ENCODE peak calls at places on chromosomes 13 and 19, in six cellular contexts. G is PC-3; T is OCI-LY7; Y is heart right ventricle; X is CD8-positive, alpha-beta T cell; P is brain microvascular endothelial cell. A is an unnamed sample.

GRCh38 chr13:66886248-66886647 is 343.9 kb downstream of the PCDH9 start:
- DNase-seq in G (no peak), X (no peak), P (no peak), T (peak), Y (no peak), A (no peak)

GRCh38 chr19:40228371-40228770 is 1.9 kb upstream of the CCNP start:
- DNase-seq in Y (no peak), X (no peak), P (no peak), T (no peak), G (no peak), A (no peak)

GRCh38 chr13:26563713-26564112 is 6.2 kb downstream of the WASF3 start:
- DNase-seq in G (no peak), P (no peak), Y (no peak), X (no peak), T (no peak), A (no peak)

GRCh38 chr19:10701955-10702307 is 692 bp downstream of the QTRT1 start:
- DNase-seq in P (no peak), T (peak), Y (no peak), X (no peak), G (peak), A (no peak)

GRCh38 chr19:21626924-21627697 is 121.7 kb downstream of the ZNF429 start:
- DNase-seq in Y (no peak), X (no peak), G (no peak), T (no peak), P (no peak), A (no peak)

GRCh38 chr19:12984143-12984627 is 11.1 kb upstream of the NFIX start:
- DNase-seq in P (no peak), Y (no peak), G (no peak), T (no peak), X (no peak), A (no peak)

GRCh38 chr19:2641332-2641698 is 61.2 kb downstream of the GNG7 start:
- DNase-seq in G (no peak), P (no peak), X (no peak), Y (no peak), T (no peak), A (no peak)

GRCh38 chr13:23512762-23513395 is 57.3 kb upstream of the TNFRSF19 start:
- DNase-seq in G (peak), X (no peak), T (no peak), Y (no peak), P (no peak), A (no peak)

GRCh38 chr13:49828452-49828851 is 36.0 kb upstream of the KPNA3 start:
- DNase-seq in Y (no peak), P (no peak), T (peak), G (peak), X (no peak), A (no peak)

GRCh38 chr13:108508263-108508662 is 121.1 kb upstream of the MYO16 start:
- DNase-seq in X (no peak), P (peak), Y (no peak), G (peak), T (peak), A (no peak)

GRCh38 chr13:96033220-96034015 is 19.8 kb downstream of the UGGT2 start:
- DNase-seq in P (no peak), G (no peak), T (no peak), Y (no peak), X (no peak), A (no peak)

GRCh38 chr13:113981201-113981605 is 7.3 kb upstream of the C13orf46 start:
- DNase-seq in P (no peak), T (no peak), G (peak), X (no peak), Y (no peak), A (no peak)

GRCh38 chr13:81726037-81726726 is 1385.3 kb upstream of the SPRY2 start:
- DNase-seq in T (no peak), Y (no peak), X (no peak), G (no peak), P (no peak), A (no peak)

GRCh38 chr13:50275392-50276063 is 260.3 kb downstream of the KCNRG start:
- DNase-seq in X (no peak), G (no peak), Y (no peak), P (no peak), T (no peak), A (no peak)

GRCh38 chr19:2345794-2346663 is 14.0 kb upstream of the TMPRSS9 start:
- DNase-seq in T (no peak), G (no peak), P (no peak), X (no peak), Y (no peak), A (no peak)

GRCh38 chr19:1808395-1808731 is 3.7 kb downstream of the ATP8B3 start:
- DNase-seq in G (no peak), T (no peak), X (no peak), P (no peak), Y (no peak), A (no peak)

GRCh38 chr13:90205911-90206310 is 1141.6 kb upstream of the MIR17HG start:
- DNase-seq in X (no peak), P (no peak), Y (no peak), T (no peak), G (no peak), A (no peak)

GRCh38 chr13:98576963-98577822 is at the start of gene STK24:
- DNase-seq in G (peak), T (peak), X (no peak), Y (peak), P (peak), A (peak)

GRCh38 chr13:67134322-67135129 is 95.6 kb downstream of the PCDH9 start:
- DNase-seq in T (peak), Y (no peak), P (peak), G (no peak), X (no peak), A (no peak)

GRCh38 chr19:2740314-2740656 is 468 bp upstream of the SLC39A3 start:
- DNase-seq in Y (no peak), G (no peak), X (no peak), P (no peak), T (no peak), A (no peak)

GRCh38 chr13:94966380-94966779 is 254.0 kb upstream of the SOX21 start:
- DNase-seq in X (no peak), P (no peak), G (no peak), Y (no peak), T (no peak), A (no peak)

GRCh38 chr19:42442833-42443232 is at the start of gene CXCL17:
- DNase-seq in X (no peak), T (no peak), Y (no peak), G (peak), P (no peak), A (no peak)

GRCh38 chr13:114166381-114167131 is 12.5 kb upstream of the CFAP97D2 start:
- DNase-seq in X (no peak), P (no peak), T (no peak), Y (peak), G (no peak), A (no peak)

GRCh38 chr13:39729161-39729560 is 73.7 kb downstream of the COG6 start:
- DNase-seq in T (no peak), Y (no peak), X (no peak), G (no peak), P (no peak), A (no peak)

GRCh38 chr13:33129886-33130285 is 113.7 kb downstream of the KL start:
- DNase-seq in P (no peak), G (no peak), X (no peak), T (no peak), Y (no peak), A (no peak)

GRCh38 chr19:45152504-45153338 is 8.1 kb downstream of the NKPD1 start:
- DNase-seq in X (peak), G (no peak), T (no peak), P (no peak), Y (peak), A (no peak)
- H3K4me3 ChIP-seq in X (peak), G (no peak), T (no peak), P (no peak), Y (peak), A (peak)

GRCh38 chr19:56076413-56076998 is 44.6 kb downstream of the ZNF787 start:
- DNase-seq in T (peak), P (peak), G (peak), X (peak), Y (no peak), A (peak)

GRCh38 chr19:56069642-56070041 is 51.5 kb downstream of the ZNF787 start:
- DNase-seq in G (no peak), T (no peak), Y (no peak), P (no peak), X (no peak), A (no peak)

GRCh38 chr19:56066152-56067023 is 54.7 kb downstream of the ZNF787 start:
- DNase-seq in G (peak), X (peak), P (peak), T (peak), Y (peak), A (peak)

GRCh38 chr19:56071151-56071550 is 49.9 kb downstream of the ZNF787 start:
- DNase-seq in T (peak), G (peak), Y (no peak), X (no peak), P (no peak), A (no peak)
- TF ChIP-seq CTCF in T (peak), G (peak), Y (no peak), X (no peak), P (peak), A (peak)

GRCh38 chr19:7670150-7670784 is 1.4 kb downstream of the RETN start:
- DNase-seq in P (no peak), Y (no peak), G (no peak), X (no peak), T (no peak), A (no peak)

GRCh38 chr19:7672522-7672921 is 3.7 kb downstream of the RETN start:
- DNase-seq in Y (no peak), T (no peak), X (no peak), G (no peak), P (no peak), A (no peak)

GRCh38 chr19:7668842-7669241 is at the start of gene RETN:
- DNase-seq in P (no peak), T (no peak), G (no peak), Y (no peak), X (no peak), A (no peak)

GRCh38 chr19:7669641-7670040 is 792 bp downstream of the RETN start:
- DNase-seq in Y (no peak), T (no peak), G (no peak), X (no peak), P (no peak), A (no peak)

GRCh38 chr19:7670790-7671189 is 1.9 kb downstream of the RETN start:
- DNase-seq in X (no peak), P (no peak), T (no peak), G (no peak), Y (no peak), A (no peak)
- H3K4me3 ChIP-seq in X (peak), P (no peak), T (no peak), G (no peak), Y (no peak), A (no peak)

GRCh38 chr19:6888967-6889366 is 1.6 kb downstream of the ADGRE1 start:
- DNase-seq in T (no peak), X (no peak), P (no peak), Y (no peak), G (no peak), A (no peak)

GRCh38 chr19:6890938-6891337 is 3.6 kb downstream of the ADGRE1 start:
- DNase-seq in P (no peak), Y (no peak), T (no peak), G (no peak), X (no peak), A (no peak)

GRCh38 chr19:6890421-6890913 is 3.1 kb downstream of the ADGRE1 start:
- DNase-seq in G (no peak), T (peak), Y (no peak), X (no peak), P (no peak), A (no peak)

GRCh38 chr19:6894313-6894712 is 6.9 kb downstream of the ADGRE1 start:
- DNase-seq in P (no peak), X (no peak), G (no peak), T (no peak), Y (no peak), A (no peak)

DNA sequence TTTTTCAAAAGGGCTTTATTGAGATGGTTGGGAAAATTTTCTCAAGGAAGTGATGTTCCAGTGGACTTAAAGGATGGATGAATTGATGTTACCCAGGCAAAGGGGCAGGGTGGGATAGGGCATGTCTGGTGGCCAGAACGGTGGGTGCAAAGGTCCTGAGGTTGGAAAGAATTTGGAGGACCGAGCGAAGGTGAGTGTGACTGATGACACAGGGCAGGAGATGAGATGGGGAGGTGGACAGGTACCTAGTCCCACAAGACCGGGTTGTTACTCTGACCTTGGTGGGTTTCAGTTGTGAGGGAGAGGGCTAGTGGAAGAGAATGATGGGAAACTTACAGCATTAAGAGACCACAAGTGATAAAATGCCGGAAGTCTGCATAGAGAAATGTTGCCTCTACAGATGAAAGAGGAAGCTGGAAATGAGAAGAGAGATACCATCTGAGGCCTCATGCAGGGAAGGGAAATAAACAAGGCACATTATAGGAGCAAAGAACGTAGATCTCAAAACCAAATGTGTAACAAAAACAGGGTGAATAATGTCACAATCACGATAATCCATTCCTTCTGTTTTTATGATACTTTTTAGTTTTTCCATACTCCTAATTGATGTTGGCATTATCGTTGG is 4.5 kb downstream of the ADGRE1 start:
- DNase-seq in T (peak), P (no peak), G (no peak), Y (no peak), X (no peak), A (no peak)
- TF ChIP-seq CTCF in T (no peak), P (no peak), G (no peak), Y (no peak), X (no peak), A (no peak)

GRCh38 chr13:79401259-79402071 is 4.6 kb downstream of the RBM26 start:
- DNase-seq in P (no peak), T (peak), X (no peak), G (no peak), Y (no peak), A (no peak)
- H3K4me3 ChIP-seq in P (no peak), T (peak), X (no peak), G (no peak), Y (no peak), A (no peak)

DNA sequence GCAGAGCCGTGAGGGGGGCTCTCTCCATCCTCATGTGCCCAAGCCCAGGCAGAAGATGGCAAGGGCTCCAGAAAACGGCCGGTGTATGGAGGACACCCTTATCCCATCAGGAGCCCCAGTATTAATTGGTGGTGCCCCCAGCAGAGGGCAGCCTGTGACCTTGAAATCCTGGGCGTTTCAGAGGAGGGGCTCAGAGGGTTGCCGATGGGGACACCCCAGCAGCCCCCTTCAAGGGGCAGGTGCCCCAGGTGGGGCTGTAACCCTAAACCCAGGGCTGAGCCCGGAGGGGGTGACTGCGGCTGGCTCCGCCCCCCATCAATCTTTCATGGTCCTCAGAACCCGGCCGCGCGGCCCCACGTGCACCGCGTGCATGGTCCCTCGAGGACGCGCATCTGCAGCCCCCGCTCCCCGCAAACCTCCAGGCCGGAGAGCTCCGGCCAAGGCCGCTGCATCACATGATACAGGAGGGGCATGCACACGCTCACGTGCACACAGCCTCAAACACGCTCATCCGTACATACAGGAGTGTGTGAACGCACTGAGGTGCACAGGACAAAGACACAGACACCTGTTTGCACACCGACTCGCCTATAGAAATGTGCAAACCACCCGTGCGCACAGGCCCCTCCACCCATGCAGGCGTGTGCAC is 959 bp downstream of the RAB3A start:
- DNase-seq in T (peak), P (no peak), X (no peak), Y (peak), G (peak), A (no peak)
- TF ChIP-seq CTCF in T (peak), P (peak), X (peak), Y (peak), G (peak), A (peak)

DNA sequence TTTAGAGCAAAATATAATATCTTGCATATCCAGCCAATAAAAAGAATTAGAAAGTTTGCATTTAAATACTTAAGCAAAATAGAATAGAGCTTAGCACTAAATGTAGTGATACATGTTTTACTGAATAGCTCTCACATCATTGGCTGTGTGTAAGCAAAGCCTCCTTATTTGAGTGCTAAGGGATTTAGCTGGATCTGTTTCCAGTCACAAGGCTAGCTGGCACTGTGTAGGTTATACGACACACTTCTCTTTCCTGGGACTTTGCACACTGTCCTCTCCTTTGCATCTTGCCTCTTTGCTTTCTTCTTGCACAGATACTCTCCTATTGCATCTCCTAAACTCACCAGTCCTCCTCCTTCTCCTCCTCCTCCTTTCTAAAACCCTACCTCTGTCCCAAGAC is 423.8 kb downstream of the KLF5 start:
- DNase-seq in P (no peak), Y (no peak), G (no peak), T (no peak), X (no peak), A (no peak)
- H3K4me3 ChIP-seq in P (no peak), Y (no peak), G (no peak), T (no peak), X (no peak), A (no peak)

DNA sequence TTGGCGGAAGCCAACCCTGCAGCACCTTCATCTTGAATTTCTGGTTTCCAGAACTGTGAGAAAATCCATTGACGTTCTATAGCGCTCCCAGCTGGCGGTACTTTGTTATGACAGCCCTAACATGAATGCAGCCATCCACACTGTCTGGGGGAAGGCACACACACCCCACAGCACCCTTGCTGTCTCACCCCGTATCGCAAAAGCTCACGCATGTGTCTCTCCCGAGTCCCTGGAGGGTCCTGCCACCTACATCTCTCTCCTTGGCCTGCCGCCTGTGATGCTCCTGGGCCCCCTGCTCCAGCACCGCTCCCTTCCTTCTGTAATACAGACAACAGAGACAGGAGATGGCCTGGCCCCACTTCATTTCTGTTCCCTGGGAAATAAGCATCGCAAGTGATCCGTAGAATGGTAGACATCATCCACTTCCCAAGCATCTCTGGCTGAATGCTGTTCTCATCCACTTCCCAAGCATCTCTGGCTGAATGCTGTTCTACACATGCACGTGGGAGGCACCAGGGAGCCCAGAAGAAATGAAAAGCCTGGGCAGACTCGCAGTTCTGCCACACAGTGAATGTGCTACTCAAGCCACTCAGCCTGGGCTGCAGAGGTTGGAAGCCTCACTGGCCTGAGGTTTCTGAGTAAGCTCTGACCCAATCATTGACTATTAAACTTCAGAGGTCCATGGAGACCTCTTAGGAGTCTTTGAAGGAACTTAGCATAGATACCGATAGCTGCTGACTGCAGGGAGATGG is 29.6 kb downstream of the EPN1 start:
- DNase-seq in T (peak), X (no peak), G (no peak), Y (no peak), P (no peak), A (no peak)
- TF ChIP-seq CTCF in T (peak), X (no peak), G (peak), Y (peak), P (no peak), A (no peak)

DNA sequence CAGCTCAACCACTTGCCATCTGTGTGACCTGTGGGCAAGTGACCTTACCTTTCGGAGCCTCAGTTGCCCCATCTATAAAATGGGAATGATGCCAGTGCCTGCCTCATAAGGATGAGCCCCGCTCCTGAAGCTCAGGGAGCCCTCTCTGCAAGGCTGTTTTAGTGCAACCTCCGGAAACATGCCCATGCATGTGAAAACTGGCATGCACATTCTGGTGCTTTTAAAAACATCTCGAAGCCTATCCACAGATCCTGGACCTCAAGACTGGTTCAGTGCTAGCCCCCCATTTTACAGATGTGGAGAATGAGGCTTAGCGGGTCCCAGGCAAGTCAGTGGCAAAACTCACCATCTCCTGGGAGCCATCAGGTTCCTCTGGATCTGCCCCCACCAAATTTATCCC is 5.6 kb downstream of the CADM4 start:
- DNase-seq in X (no peak), P (no peak), T (no peak), G (no peak), Y (no peak), A (no peak)
- H3K4me3 ChIP-seq in X (no peak), P (no peak), T (no peak), G (no peak), Y (no peak), A (no peak)